ENCODE peak calls at places on chromosomes 3 and 15, in ten cellular contexts. One of them, this sample, is unnamed.

GRCh38 chr3:9301798-9302197 is 52.4 kb upstream of the SRGAP3 start:
- DNase-seq in astrocyte: no peak
- DNase-seq in uterus: no peak
- DNase-seq in PC-3: peak
- DNase-seq in psoas muscle: no peak
- DNase-seq in tibial artery: no peak
- DNase-seq in fibroblast of lung: no peak
- DNase-seq in H9: no peak
- DNase-seq in AG04450: no peak
- DNase-seq in IMR-90: no peak
- DNase-seq in this sample: no peak

GRCh38 chr3:177150970-177151627 is 46.2 kb downstream of the TBL1XR1 start:
- DNase-seq in astrocyte: peak
- DNase-seq in uterus: no peak
- DNase-seq in PC-3: peak
- DNase-seq in psoas muscle: no peak
- DNase-seq in tibial artery: no peak
- DNase-seq in fibroblast of lung: peak
- DNase-seq in H9: no peak
- DNase-seq in AG04450: peak
- DNase-seq in IMR-90: peak
- DNase-seq in this sample: peak

GRCh38 chr3:135918600-135918999 is 46.9 kb upstream of the PPP2R3A start:
- DNase-seq in astrocyte: peak
- DNase-seq in uterus: no peak
- DNase-seq in PC-3: peak
- DNase-seq in psoas muscle: no peak
- DNase-seq in tibial artery: no peak
- DNase-seq in fibroblast of lung: peak
- DNase-seq in H9: no peak
- DNase-seq in AG04450: no peak
- DNase-seq in IMR-90: peak
- DNase-seq in this sample: no peak

GRCh38 chr3:172341482-172342059 is 106.7 kb downstream of the GHSR start:
- DNase-seq in astrocyte: peak
- DNase-seq in uterus: no peak
- DNase-seq in PC-3: peak
- DNase-seq in psoas muscle: no peak
- DNase-seq in tibial artery: no peak
- DNase-seq in fibroblast of lung: peak
- DNase-seq in H9: no peak
- DNase-seq in AG04450: no peak
- DNase-seq in IMR-90: peak
- DNase-seq in this sample: no peak

GRCh38 chr15:68655686-68656437 is 77.1 kb downstream of the CORO2B start:
- DNase-seq in astrocyte: no peak
- DNase-seq in uterus: no peak
- DNase-seq in PC-3: no peak
- DNase-seq in psoas muscle: no peak
- DNase-seq in tibial artery: peak
- DNase-seq in fibroblast of lung: no peak
- DNase-seq in H9: no peak
- DNase-seq in AG04450: no peak
- DNase-seq in IMR-90: no peak
- DNase-seq in this sample: no peak

GRCh38 chr3:27717200-27717852 is 4.8 kb downstream of the EOMES start:
- DNase-seq in astrocyte: no peak
- DNase-seq in uterus: no peak
- DNase-seq in PC-3: no peak
- DNase-seq in psoas muscle: no peak
- DNase-seq in tibial artery: no peak
- DNase-seq in fibroblast of lung: no peak
- DNase-seq in H9: no peak
- DNase-seq in AG04450: no peak
- DNase-seq in IMR-90: no peak
- DNase-seq in this sample: no peak

GRCh38 chr3:13477946-13478345 is 2.2 kb upstream of the HDAC11 start:
- DNase-seq in astrocyte: no peak
- DNase-seq in uterus: no peak
- DNase-seq in PC-3: no peak
- DNase-seq in psoas muscle: no peak
- DNase-seq in tibial artery: no peak
- DNase-seq in fibroblast of lung: no peak
- DNase-seq in H9: no peak
- DNase-seq in AG04450: no peak
- DNase-seq in IMR-90: no peak
- DNase-seq in this sample: no peak

GRCh38 chr3:43995929-43996378 is 245.7 kb upstream of the TOPAZ1 start:
- DNase-seq in astrocyte: no peak
- DNase-seq in uterus: no peak
- DNase-seq in PC-3: no peak
- DNase-seq in psoas muscle: no peak
- DNase-seq in tibial artery: no peak
- DNase-seq in fibroblast of lung: no peak
- DNase-seq in H9: peak
- DNase-seq in AG04450: no peak
- DNase-seq in IMR-90: no peak
- DNase-seq in this sample: no peak

GRCh38 chr15:49154359-49154758 is 1.0 kb downstream of the COPS2 start:
- DNase-seq in astrocyte: no peak
- DNase-seq in uterus: no peak
- DNase-seq in PC-3: no peak
- DNase-seq in psoas muscle: no peak
- DNase-seq in tibial artery: no peak
- DNase-seq in fibroblast of lung: no peak
- DNase-seq in H9: no peak
- DNase-seq in AG04450: no peak
- DNase-seq in IMR-90: no peak
- DNase-seq in this sample: no peak

GRCh38 chr15:90529369-90530249 is at the start of gene CRTC3:
- DNase-seq in astrocyte: peak
- DNase-seq in uterus: peak
- DNase-seq in PC-3: peak
- DNase-seq in psoas muscle: peak
- DNase-seq in tibial artery: peak
- DNase-seq in fibroblast of lung: peak
- DNase-seq in H9: peak
- DNase-seq in AG04450: no peak
- DNase-seq in IMR-90: peak
- DNase-seq in this sample: peak

GRCh38 chr15:45377630-45378148 is 655 bp downstream of the GATM start:
- DNase-seq in astrocyte: no peak
- DNase-seq in uterus: peak
- DNase-seq in PC-3: no peak
- DNase-seq in psoas muscle: peak
- DNase-seq in tibial artery: peak
- DNase-seq in fibroblast of lung: no peak
- DNase-seq in H9: peak
- DNase-seq in AG04450: no peak
- DNase-seq in IMR-90: no peak
- DNase-seq in this sample: no peak

DNA sequence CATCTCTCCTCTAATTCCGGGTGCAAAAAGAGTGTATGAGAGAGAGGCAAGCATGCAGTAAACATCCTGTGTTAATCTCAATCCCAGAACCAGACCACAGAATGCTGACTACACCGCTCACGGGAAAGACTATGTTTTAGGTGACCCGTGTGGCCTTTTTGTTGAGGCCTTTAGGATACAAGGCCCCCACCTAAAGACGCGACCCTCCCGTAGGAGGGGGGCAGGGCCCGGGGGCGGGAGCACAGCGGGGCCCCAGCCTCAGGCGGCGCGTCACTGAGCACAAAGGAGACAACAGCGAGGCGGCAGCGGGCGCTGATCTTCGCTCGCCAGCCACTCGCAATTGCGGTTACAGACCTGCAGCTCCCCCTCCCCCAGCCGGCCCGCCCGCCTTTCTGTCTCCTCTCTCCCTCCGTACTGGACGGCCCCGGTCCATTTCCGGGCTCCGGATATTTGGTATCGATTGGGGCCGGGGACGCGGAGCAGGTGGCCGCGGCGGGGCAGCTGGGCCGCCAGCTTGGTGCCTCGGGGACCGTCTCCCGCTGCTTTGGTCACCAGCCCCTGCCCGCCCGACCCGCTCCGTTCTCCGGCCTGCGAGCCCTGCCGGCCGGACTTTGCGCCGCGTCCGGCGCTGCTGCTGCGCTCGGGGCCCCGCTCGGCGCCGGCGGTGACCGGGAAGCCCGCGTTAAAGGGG is at the start of gene CCDC50:
- DNase-seq in astrocyte: peak
- DNase-seq in uterus: peak
- DNase-seq in PC-3: peak
- DNase-seq in psoas muscle: peak
- DNase-seq in tibial artery: peak
- DNase-seq in fibroblast of lung: peak
- DNase-seq in H9: peak
- DNase-seq in AG04450: no peak
- DNase-seq in IMR-90: peak
- DNase-seq in this sample: peak
- H3K27ac ChIP-seq in astrocyte: peak
- H3K27ac ChIP-seq in uterus: peak
- H3K27ac ChIP-seq in PC-3: peak
- H3K27ac ChIP-seq in psoas muscle: peak
- H3K27ac ChIP-seq in tibial artery: peak
- H3K27ac ChIP-seq in fibroblast of lung: peak
- H3K27ac ChIP-seq in H9: no peak
- H3K27ac ChIP-seq in AG04450: peak
- H3K27ac ChIP-seq in IMR-90: peak
- H3K27ac ChIP-seq in this sample: peak

DNA sequence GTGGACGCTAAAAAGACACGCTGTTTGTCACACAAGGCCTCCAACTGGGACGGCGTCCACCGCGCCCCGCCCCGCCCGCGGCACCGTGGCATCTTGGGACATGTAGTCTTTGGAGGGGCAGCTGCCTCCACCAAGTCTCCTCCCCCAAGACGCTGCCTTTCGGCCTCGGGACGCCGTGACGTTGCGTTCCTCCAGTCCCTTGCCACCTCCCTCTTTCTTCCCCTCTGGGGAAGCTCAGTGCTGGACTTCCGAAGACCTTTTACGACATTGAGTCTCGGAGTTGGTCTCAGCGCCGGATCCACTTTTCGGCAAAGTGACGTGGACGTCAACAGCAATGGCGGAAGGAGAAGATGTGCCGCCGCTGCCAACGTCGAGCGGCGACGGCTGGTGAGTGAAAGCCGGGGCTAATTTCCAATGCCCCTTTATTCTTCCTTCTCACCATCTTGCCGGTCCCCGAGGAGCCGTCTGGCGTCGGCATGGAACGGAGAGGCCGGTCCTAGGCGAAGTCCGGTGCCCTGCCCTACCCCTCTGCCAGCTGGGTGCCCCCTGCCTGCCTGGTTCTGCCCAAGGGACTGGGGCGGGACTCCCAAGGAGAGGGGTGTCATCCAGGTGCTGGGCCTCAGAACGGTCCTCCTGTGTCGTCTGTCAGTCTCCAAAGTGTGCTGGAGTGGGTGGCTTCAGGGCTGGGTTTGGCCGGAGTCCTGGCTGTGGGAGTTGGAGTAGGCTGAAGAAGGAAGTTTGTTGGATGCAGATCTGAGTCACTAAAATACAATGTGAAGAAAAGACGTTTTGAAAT is at the start of gene TBC1D23:
- DNase-seq in astrocyte: peak
- DNase-seq in uterus: peak
- DNase-seq in PC-3: peak
- DNase-seq in psoas muscle: peak
- DNase-seq in tibial artery: peak
- DNase-seq in fibroblast of lung: peak
- DNase-seq in H9: peak
- DNase-seq in AG04450: peak
- DNase-seq in IMR-90: peak
- DNase-seq in this sample: peak
- H3K27ac ChIP-seq in astrocyte: peak
- H3K27ac ChIP-seq in uterus: peak
- H3K27ac ChIP-seq in PC-3: peak
- H3K27ac ChIP-seq in psoas muscle: peak
- H3K27ac ChIP-seq in tibial artery: peak
- H3K27ac ChIP-seq in fibroblast of lung: peak
- H3K27ac ChIP-seq in H9: no peak
- H3K27ac ChIP-seq in AG04450: peak
- H3K27ac ChIP-seq in IMR-90: peak
- H3K27ac ChIP-seq in this sample: peak

DNA sequence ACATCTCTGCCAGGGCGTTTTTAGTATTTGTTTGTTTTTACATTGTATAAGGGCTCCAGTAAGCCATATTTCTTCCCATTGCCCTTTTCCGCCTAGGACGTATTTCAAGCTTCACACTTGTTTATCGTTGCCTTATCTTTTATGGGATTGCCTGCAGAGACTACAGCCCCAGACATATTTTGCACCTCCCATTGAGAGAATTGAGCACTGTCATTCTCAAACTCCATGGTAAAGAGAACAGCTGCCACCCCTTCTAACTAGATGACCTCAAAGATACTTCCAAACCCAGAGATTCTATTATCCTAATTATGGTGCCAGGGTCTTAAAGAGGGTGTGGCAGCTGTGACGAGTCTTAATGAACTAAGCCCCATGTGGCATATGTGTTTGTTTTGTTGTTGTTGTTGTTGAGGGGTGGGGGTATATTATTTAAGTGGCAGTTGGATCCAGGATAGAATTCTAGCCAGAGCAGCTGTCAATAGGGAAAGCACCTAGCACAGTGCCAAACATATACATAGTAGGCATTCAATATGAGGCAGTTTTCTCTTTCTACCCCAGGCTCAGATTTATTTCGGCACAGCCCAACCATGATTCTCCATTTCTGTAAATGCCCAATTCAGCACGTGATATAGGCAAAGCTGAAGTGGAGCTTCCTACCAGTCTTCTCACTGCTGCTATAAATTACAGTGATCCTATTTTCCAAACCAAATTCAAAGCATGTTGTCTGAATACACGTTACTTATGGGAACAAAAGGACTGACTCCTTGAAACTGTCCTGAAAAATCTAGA is 924 bp upstream of the TP53BP1 start:
- DNase-seq in astrocyte: no peak
- DNase-seq in uterus: no peak
- DNase-seq in PC-3: no peak
- DNase-seq in psoas muscle: no peak
- DNase-seq in tibial artery: no peak
- DNase-seq in fibroblast of lung: no peak
- DNase-seq in H9: no peak
- DNase-seq in AG04450: no peak
- DNase-seq in IMR-90: no peak
- DNase-seq in this sample: no peak
- H3K27ac ChIP-seq in astrocyte: peak
- H3K27ac ChIP-seq in uterus: peak
- H3K27ac ChIP-seq in PC-3: no peak
- H3K27ac ChIP-seq in psoas muscle: peak
- H3K27ac ChIP-seq in tibial artery: peak
- H3K27ac ChIP-seq in fibroblast of lung: peak
- H3K27ac ChIP-seq in H9: no peak
- H3K27ac ChIP-seq in AG04450: peak
- H3K27ac ChIP-seq in IMR-90: no peak
- H3K27ac ChIP-seq in this sample: peak

DNA sequence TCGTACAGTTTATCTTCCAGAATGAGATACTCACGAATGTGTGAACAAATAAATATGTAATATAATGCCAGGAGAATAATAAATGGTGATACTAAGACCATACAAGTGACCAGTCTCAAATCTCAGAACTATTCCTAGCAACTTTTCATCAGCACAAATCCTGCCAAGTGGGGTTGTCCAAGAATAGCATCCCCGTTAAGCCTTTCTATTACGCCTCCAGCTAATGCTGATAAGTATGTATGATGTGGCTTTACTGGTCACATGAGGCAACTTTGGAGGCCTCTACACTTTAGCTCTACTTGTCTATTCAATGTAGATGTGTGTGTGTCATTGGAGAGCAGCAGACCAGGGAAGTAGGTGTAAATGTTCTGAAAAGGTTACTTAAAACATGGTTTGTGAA is 129.5 kb downstream of the KCNMB2 start:
- DNase-seq in astrocyte: no peak
- DNase-seq in uterus: no peak
- DNase-seq in PC-3: no peak
- DNase-seq in psoas muscle: no peak
- DNase-seq in tibial artery: no peak
- DNase-seq in fibroblast of lung: no peak
- DNase-seq in H9: no peak
- DNase-seq in AG04450: no peak
- DNase-seq in IMR-90: no peak
- DNase-seq in this sample: no peak
- H3K27ac ChIP-seq in astrocyte: no peak
- H3K27ac ChIP-seq in uterus: no peak
- H3K27ac ChIP-seq in PC-3: no peak
- H3K27ac ChIP-seq in psoas muscle: no peak
- H3K27ac ChIP-seq in tibial artery: no peak
- H3K27ac ChIP-seq in fibroblast of lung: no peak
- H3K27ac ChIP-seq in H9: no peak
- H3K27ac ChIP-seq in AG04450: no peak
- H3K27ac ChIP-seq in IMR-90: no peak
- H3K27ac ChIP-seq in this sample: no peak